ENCODE peak calls at places on chromosomes 11 and 22, in four cellular contexts. C is HCT116, F is heart right ventricle, B is heart left ventricle. N is an unnamed sample.

GRCh38 chr11:122248130-122248529 is 132.1 kb upstream of the BLID start:
- DNase-seq in C (no peak), F (no peak), B (no peak), N (no peak)

GRCh38 chr11:20474176-20474950 is 86.8 kb downstream of the PRMT3 start:
- DNase-seq in B (no peak), F (peak), C (no peak), N (no peak)

GRCh38 chr11:129373489-129373953 is 2.1 kb upstream of the BARX2 start:
- DNase-seq in B (no peak), F (no peak), C (no peak), N (no peak)

GRCh38 chr11:67275606-67276409 is 9.5 kb downstream of the GRK2 start:
- DNase-seq in B (peak), C (no peak), F (no peak), N (no peak)

GRCh38 chr11:123494195-123495050 is 64.4 kb downstream of the GRAMD1B start:
- DNase-seq in C (no peak), F (no peak), B (no peak), N (no peak)

GRCh38 chr22:39898997-39899396 is 1.9 kb upstream of the GRAP2 start:
- DNase-seq in C (no peak), F (no peak), B (no peak), N (no peak)

GRCh38 chr11:94648789-94649188 is 81.6 kb downstream of the PIWIL4 start:
- DNase-seq in F (no peak), C (no peak), B (no peak), N (no peak)

GRCh38 chr11:86196924-86197323 is 47.6 kb upstream of the EED start:
- DNase-seq in F (no peak), B (no peak), C (no peak), N (no peak)

GRCh38 chr11:30478923-30479322 is 107.2 kb downstream of the MPPED2 start:
- DNase-seq in F (peak), B (peak), C (no peak), N (no peak)

GRCh38 chr11:30479899-30480298 is 106.3 kb downstream of the MPPED2 start:
- DNase-seq in F (no peak), B (no peak), C (no peak), N (no peak)

GRCh38 chr11:30481816-30482215 is 104.3 kb downstream of the MPPED2 start:
- DNase-seq in F (no peak), C (no peak), B (no peak), N (peak)

GRCh38 chr11:30485222-30485621 is 100.9 kb downstream of the MPPED2 start:
- DNase-seq in C (no peak), B (no peak), F (no peak), N (no peak)

DNA sequence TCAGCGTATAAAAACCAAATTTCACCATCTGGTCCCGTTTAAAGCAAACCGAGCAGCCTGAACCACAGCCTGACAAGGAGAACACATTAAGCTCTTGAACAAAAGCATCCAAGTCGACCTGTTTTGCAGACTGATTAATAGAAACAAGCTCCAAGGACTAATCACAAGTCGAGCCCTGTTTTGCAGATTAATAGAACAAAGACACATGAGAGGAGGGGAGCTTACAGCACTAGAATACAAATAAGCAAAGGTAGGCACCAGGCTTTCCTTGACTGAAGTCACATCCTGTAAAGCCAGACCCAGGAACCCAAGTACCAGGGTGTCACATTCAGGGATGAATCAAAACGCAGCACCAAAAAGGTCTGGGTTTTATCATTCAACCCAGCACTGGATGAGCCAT is 104.8 kb downstream of the MPPED2 start:
- DNase-seq in F (no peak), B (no peak), C (no peak), N (no peak)
- H3K27ac ChIP-seq in F (peak), B (peak), C (no peak), N (no peak)

GRCh38 chr11:565921-566509 is 5.2 kb downstream of the RASSF7 start:
- DNase-seq in F (no peak), B (no peak), C (no peak), N (no peak)

GRCh38 chr11:568306-569259 is 7.7 kb upstream of the PHRF1 start:
- DNase-seq in C (peak), B (peak), F (peak), N (peak)

GRCh38 chr11:569273-569885 is 6.9 kb upstream of the PHRF1 start:
- DNase-seq in F (peak), B (no peak), C (no peak), N (no peak)

GRCh38 chr11:567629-568258 is 7.0 kb downstream of the RASSF7 start:
- DNase-seq in B (no peak), C (no peak), F (no peak), N (no peak)

DNA sequence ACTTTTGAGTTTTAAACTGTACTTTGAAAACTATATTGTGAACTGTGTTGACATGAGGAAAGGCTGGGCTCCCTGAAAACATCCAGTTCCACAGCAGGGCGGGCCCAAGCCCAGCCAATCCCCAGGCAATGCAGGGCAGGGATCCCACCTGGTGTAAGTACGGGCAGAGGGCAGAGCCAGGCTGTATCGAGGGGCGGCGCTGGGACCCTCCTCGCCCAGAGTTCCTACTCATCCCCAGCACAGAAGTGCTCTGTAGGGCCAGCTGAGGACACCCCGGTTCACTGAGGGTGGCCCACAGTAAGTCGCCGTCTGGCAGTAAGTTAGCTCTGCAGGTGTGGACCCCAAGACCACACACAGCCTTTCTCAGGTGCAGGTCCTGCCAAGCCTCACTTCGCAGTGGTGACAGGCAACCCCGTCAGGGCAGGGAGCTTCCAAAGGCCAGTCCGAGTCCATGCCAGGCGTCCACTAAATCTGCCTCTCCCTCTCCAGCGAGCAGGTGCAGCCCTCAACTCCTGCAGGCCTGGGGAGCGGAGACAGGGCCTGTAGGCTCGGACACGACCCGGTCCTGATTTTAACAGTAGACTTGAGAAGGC is 6.4 kb downstream of the RASSF7 start:
- DNase-seq in C (no peak), B (no peak), F (no peak), N (no peak)
- H3K27ac ChIP-seq in C (peak), B (peak), F (peak), N (peak)

GRCh38 chr11:102118937-102119336 is 8.7 kb downstream of the YAP1 start:
- DNase-seq in C (no peak), B (no peak), F (no peak), N (no peak)

GRCh38 chr11:102117472-102118113 is 7.3 kb downstream of the YAP1 start:
- DNase-seq in B (no peak), F (no peak), C (no peak), N (no peak)

GRCh38 chr11:102120006-102120405 is 9.8 kb downstream of the YAP1 start:
- DNase-seq in C (no peak), B (no peak), F (no peak), N (no peak)

GRCh38 chr11:102121329-102121728 is 11.1 kb downstream of the YAP1 start:
- DNase-seq in B (no peak), C (no peak), F (no peak), N (no peak)

DNA sequence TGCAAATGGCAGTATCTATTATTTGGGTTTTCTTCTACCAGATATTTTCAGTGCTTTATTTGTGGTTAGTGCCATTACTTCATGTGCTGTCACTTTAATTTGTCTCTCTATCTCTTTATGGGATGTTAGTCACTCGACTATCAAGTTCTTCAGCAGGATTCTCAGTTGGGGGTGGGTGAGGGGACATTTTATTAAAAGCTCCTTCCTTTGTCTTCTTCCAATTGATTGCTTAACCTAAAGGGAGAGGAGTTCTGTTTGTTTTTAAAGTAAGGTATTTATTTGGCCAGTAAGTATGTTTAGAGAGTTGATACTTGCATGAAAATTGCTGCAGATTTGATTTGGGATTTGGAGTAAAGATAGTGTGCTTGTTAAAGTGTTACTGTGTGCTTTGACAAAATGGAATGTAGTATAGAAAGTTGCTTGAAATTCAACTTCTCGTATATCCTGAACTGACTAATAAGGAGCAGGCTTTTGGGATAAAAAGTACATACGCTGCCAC is 10.2 kb downstream of the YAP1 start:
- DNase-seq in F (no peak), B (no peak), C (no peak), N (no peak)
- H3K27ac ChIP-seq in F (no peak), B (no peak), C (peak), N (peak)

GRCh38 chr22:23164091-23164490 is 16.2 kb upstream of the BCR start:
- DNase-seq in B (no peak), F (no peak), C (no peak), N (no peak)
- H3K27ac ChIP-seq in B (peak), F (no peak), C (no peak), N (no peak)

DNA sequence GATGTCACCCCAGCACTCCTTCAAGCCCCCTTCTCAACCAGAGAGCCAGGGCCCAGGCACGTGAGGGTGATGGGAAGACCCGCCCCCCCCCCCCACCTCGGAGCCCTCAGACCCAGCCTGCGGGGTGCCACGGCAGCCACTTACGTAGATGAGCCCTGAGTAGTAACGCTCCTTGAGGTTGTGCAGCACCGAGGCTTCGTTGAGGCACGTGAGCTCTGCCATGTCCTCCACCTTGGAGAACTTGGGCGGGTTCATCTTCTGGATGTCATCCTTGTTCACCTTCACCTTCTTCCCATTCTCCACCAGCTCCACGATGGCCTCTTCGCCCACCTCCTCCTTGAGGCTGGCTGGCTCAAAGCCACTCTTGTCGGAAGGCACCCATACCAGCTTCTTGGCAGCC is 39.0 kb downstream of the MYH9 start:
- DNase-seq in F (no peak), C (no peak), B (no peak), N (no peak)
- H3K27ac ChIP-seq in F (peak), C (no peak), B (peak), N (peak)

DNA sequence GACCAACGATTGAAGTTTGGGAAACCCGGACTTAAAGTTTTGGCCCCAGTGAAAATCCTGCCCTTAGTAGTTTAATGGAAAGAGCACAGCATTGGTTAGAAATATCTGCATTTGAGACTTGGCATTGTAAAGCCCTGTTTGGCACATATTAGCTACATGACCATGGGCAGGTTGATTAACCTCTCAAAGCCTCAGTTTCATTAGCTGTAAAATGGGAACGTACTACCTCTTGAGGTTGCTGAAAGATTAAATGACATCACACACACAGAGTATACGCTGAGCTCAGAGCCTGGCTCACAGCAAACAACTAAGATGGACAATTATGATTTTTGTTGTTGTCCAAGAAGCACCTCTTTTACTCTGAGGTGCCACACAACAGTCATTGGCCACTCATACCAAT is 153.0 kb upstream of the TIMP3 start:
- DNase-seq in B (no peak), C (no peak), F (no peak), N (no peak)
- H3K27ac ChIP-seq in B (no peak), C (no peak), F (peak), N (no peak)

GRCh38 chr11:6387811-6388599 is 2.3 kb upstream of the SMPD1 start:
- DNase-seq in C (no peak), B (no peak), F (no peak), N (no peak)

GRCh38 chr11:6389921-6390717 is at the start of gene SMPD1:
- DNase-seq in B (peak), F (peak), C (peak), N (peak)

GRCh38 chr11:6391548-6392134 is 1.4 kb downstream of the SMPD1 start:
- DNase-seq in B (no peak), F (no peak), C (no peak), N (no peak)

GRCh38 chr11:6390718-6391547 is 659 bp downstream of the SMPD1 start:
- DNase-seq in C (no peak), F (no peak), B (no peak), N (no peak)

GRCh38 chr11:6388747-6389146 is 1.5 kb upstream of the SMPD1 start:
- DNase-seq in B (no peak), C (no peak), F (no peak), N (no peak)
- H3K27ac ChIP-seq in B (peak), C (no peak), F (peak), N (no peak)

GRCh38 chr11:3613998-3614741 is 27.6 kb downstream of the ART5 start:
- DNase-seq in F (no peak), C (no peak), B (no peak), N (no peak)

GRCh38 chr11:3616721-3617460 is 24.9 kb downstream of the ART5 start:
- DNase-seq in C (no peak), F (no peak), B (no peak), N (no peak)

GRCh38 chr11:3614742-3615171 is 27.0 kb downstream of the ART5 start:
- DNase-seq in C (no peak), F (no peak), B (no peak), N (peak)

GRCh38 chr11:3617990-3618389 is 23.8 kb downstream of the ART5 start:
- DNase-seq in C (no peak), F (no peak), B (no peak), N (no peak)

DNA sequence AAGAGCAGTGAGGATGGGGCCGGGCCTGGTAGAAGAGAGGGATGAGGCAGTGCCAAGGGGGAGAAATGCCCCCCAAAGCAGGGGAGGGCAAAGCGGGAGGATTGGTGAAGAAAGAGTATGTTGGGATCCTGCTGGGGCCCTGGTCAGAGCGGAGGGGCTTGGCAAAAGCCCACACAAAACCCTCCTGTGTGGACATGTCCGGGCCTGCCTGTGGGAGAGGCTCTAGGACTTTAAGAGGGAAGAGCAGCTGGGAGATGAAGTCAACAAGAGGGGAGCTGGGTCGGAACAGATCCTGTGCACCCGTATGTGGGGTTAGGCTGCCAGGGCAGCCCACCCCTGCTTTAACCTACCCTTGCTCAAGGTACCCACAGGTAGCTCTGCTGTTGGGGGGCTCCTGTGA is 25.8 kb downstream of the ART5 start:
- DNase-seq in F (no peak), B (no peak), C (no peak), N (no peak)
- H3K27ac ChIP-seq in F (no peak), B (no peak), C (peak), N (no peak)